ENCODE peak calls at places on chromosomes 6 and 20, in six cellular contexts. J, O, H, R, E and X are unnamed samples.

GRCh38 chr6:30167101-30167500 is 3.8 kb downstream of the TRIM15 start:
- DNase-seq in J (no peak), O (no peak), H (no peak), R (no peak), E (no peak), X (no peak)

GRCh38 chr6:12957321-12958051 is 240.9 kb downstream of the PHACTR1 start:
- DNase-seq in J (peak; percentile 88), O (peak; percentile 35), H (peak; percentile 73), R (no peak), E (no peak), X (no peak)

GRCh38 chr6:52549428-52549827 is 27.4 kb downstream of the TRAM2 start:
- DNase-seq in J (no peak), O (no peak), H (no peak), R (no peak), E (no peak), X (no peak)

GRCh38 chr6:73325656-73326055 is 28.4 kb downstream of the DPPA5 start:
- DNase-seq in J (no peak), O (no peak), H (no peak), R (no peak), E (no peak), X (no peak)

GRCh38 chr6:145544031-145544430 is 191.3 kb downstream of the EPM2A start:
- DNase-seq in J (no peak), O (peak; percentile 93), H (no peak), R (no peak), E (no peak), X (no peak)

GRCh38 chr6:32223258-32224235 is at the start of gene NOTCH4:
- DNase-seq in J (no peak), O (no peak), H (no peak), R (no peak), E (no peak), X (no peak)

GRCh38 chr6:40778186-40778585 is 191.0 kb upstream of the LRFN2 start:
- DNase-seq in J (no peak), O (peak; percentile 56), H (no peak), R (no peak), E (no peak), X (no peak)

GRCh38 chr20:32535316-32535952 is 49.7 kb downstream of the NOL4L start:
- DNase-seq in J (no peak), O (no peak), H (no peak), R (no peak), E (no peak), X (no peak)

GRCh38 chr20:62088258-62089127 is 22.8 kb upstream of the TAF4 start:
- DNase-seq in J (no peak), O (peak; percentile 78), H (no peak), R (no peak), E (no peak), X (no peak)

GRCh38 chr6:29813809-29814208 is 13.8 kb upstream of the HLA-G start:
- DNase-seq in J (peak; percentile 25), O (peak; percentile 86), H (no peak), R (no peak), E (no peak), X (no peak)

GRCh38 chr6:110385458-110385863 is 27.3 kb upstream of the METTL24 start:
- DNase-seq in J (no peak), O (no peak), H (no peak), R (no peak), E (no peak), X (no peak)
- TF ChIP-seq CTCF in J (no peak), O (no peak), H (no peak), R (no peak), E (no peak), X (no peak)

GRCh38 chr6:116115781-116116180 is 10.2 kb downstream of the COL10A1 start:
- DNase-seq in J (no peak), O (no peak), H (no peak), R (no peak), E (no peak), X (no peak)
- TF ChIP-seq CTCF in J (no peak), O (peak; percentile 28), H (peak; percentile 49), R (no peak), E (peak; percentile 58), X (peak; percentile 74)

GRCh38 chr20:41364236-41364855 is 2.3 kb downstream of the EMILIN3 start:
- DNase-seq in J (no peak), O (no peak), H (no peak), R (no peak), E (no peak), X (no peak)
- TF ChIP-seq CTCF in J (no peak), O (no peak), H (no peak), R (no peak), E (no peak), X (no peak)

DNA sequence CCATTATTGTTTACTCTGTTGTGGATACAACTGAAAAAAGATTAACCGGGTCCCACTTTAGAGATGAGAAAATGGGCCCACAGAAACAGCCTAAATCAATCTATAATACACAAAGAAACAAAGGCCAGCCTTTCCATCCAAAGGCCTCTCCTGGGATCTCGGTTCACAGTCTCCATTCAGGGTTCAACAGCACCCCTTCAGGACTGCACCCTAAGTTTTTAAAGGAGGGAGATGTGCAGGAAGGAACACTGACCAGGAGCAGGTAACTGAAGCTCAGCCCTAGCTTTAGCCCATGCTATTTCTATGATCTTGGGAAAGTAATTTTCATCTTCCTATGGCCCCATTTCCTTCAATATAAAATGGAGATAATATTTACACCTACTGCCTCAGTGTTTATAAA is 147.7 kb downstream of the BTBD9 start:
- DNase-seq in J (no peak), O (no peak), H (no peak), R (no peak), E (no peak), X (no peak)
- TF ChIP-seq CTCF in J (no peak), O (no peak), H (no peak), R (no peak), E (no peak), X (no peak)

DNA sequence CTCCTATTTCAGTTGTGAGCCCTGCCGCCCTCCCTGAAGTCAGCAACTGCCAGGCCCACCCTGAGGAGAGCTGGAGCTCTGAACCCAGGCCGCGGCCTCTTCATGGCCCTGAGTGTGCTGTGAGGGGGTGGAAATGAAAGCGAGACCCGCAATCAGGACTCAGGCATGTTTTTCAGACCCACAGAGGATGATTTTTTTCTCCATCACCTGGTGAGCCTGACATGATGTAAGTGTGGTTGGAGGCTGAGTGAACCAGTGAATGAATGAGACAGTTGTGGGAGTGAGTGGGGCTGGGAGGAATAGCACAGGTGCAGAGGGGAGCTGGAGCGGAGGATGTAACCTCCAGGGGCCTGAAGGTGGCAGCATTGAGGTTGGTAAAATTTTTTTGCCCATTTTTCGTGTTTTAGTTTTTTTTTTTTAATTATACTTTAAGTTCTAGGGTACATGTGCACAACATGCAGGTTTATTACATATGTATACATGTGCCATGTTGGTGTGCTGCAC is 18.3 kb downstream of the RAET1L start:
- DNase-seq in J (no peak), O (no peak), H (no peak), R (no peak), E (no peak), X (no peak)
- TF ChIP-seq CTCF in J (no peak), O (peak; percentile 54), H (peak; percentile 39), R (no peak), E (peak; percentile 70), X (peak; percentile 50)

GRCh38 chr20:21615617-21616080 is 89.8 kb upstream of the PAX1 start:
- DNase-seq in J (no peak), O (peak; percentile 43), H (no peak), R (no peak), E (peak; percentile 66), X (peak; percentile 31)
- TF ChIP-seq CTCF in J (peak; percentile 26), O (peak; percentile 95), H (peak; percentile 72), R (no peak), E (peak; percentile 89), X (peak; percentile 60)

GRCh38 chr20:3565851-3566250 is 95.0 kb downstream of the ATRN start:
- DNase-seq in J (no peak), O (no peak), H (no peak), R (no peak), E (no peak), X (no peak)

GRCh38 chr20:3560162-3560561 is 89.3 kb downstream of the ATRN start:
- DNase-seq in J (no peak), O (no peak), H (no peak), R (no peak), E (no peak), X (no peak)

GRCh38 chr20:3563548-3564177 is 92.8 kb downstream of the ATRN start:
- DNase-seq in J (no peak), O (peak; percentile 39), H (no peak), R (no peak), E (no peak), X (no peak)

GRCh38 chr20:3560578-3560977 is 89.8 kb downstream of the ATRN start:
- DNase-seq in J (no peak), O (peak; percentile 17), H (no peak), R (no peak), E (no peak), X (no peak)

DNA sequence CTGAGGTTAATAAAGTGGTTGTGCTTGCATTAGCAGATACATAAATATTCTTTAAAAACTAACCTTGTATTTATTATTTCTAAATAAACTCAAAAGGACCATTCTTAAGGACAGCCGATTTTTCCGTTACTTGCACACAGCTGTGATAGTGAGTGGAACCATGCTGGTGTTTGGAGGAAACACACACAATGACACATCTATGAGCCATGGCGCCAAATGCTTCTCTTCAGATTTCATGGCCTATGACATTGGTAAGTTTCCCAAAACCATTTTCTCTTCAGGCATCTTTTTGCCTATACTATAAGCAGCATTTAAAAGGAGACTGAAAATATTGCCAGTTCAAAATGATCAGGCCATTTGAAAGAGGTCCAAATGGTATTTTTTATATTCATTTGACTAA is 92.3 kb downstream of the ATRN start:
- DNase-seq in J (no peak), O (no peak), H (no peak), R (no peak), E (no peak), X (no peak)
- TF ChIP-seq CTCF in J (no peak), O (no peak), H (no peak), R (no peak), E (no peak), X (no peak)

GRCh38 chr6:153028963-153029362 is 26.5 kb upstream of the MTRF1L start:
- DNase-seq in J (no peak), O (no peak), H (no peak), R (no peak), E (no peak), X (no peak)

GRCh38 chr6:153034139-153034538 is 31.6 kb upstream of the MTRF1L start:
- DNase-seq in J (no peak), O (no peak), H (no peak), R (no peak), E (no peak), X (no peak)

GRCh38 chr6:153031335-153031955 is 28.9 kb upstream of the MTRF1L start:
- DNase-seq in J (no peak), O (peak; percentile 62), H (no peak), R (no peak), E (no peak), X (no peak)

GRCh38 chr6:153028261-153028660 is 25.8 kb upstream of the MTRF1L start:
- DNase-seq in J (no peak), O (no peak), H (no peak), R (no peak), E (no peak), X (no peak)

DNA sequence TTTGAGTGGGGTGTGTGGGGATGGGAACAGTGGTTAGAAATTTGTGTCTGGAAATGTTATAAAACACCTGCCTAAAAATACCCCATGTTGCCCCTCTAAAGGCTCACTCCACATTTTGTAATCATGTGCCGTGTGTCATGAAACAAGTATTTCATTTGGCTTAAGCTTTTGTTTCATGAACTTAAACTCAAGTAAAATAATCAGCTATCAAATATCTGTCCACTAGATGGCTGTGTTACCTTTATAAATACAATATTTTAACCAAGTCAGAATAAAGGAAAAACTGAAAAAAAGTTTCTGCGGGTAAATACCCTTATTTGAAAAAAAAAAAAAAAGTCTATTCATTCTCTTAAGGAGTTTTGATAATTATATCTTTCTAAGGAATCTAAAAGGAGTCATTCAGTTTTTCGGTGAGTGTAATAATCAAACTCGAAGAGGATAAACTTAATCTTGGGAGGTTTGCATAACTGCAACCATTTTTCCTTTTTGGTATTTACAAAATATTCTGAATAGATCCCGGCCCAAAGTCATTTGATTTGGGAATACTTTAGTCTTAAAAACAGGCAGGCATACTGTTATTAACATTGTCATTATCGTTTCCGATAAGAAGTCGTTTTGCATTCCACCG is 29.9 kb upstream of the MTRF1L start:
- DNase-seq in J (no peak), O (peak; percentile 19), H (no peak), R (no peak), E (no peak), X (no peak)
- TF ChIP-seq CTCF in J (no peak), O (peak; percentile 38), H (peak; percentile 62), R (no peak), E (peak; percentile 58), X (peak; percentile 50)